ENCODE peak calls at places on chromosome 4, in four cellular contexts. L is hepatocyte, N is Peyer's patch, J is dorsolateral prefrontal cortex. W is an unnamed sample.

GRCh38 chr4:58935336-58935735 is 1825.2 kb upstream of the IGFBP7 start:
- DNase-seq in L (no peak), N (no peak), J (no peak), W (no peak)

GRCh38 chr4:78776729-78777555 is 792 bp downstream of the BMP2K start:
- DNase-seq in L (peak; percentile 60), N (peak; percentile 60), J (no peak), W (peak; percentile 18)

GRCh38 chr4:6535329-6535692 is 39.7 kb upstream of the MAN2B2 start:
- DNase-seq in L (no peak), N (no peak), J (no peak), W (no peak)

GRCh38 chr4:38132140-38132673 is 172.0 kb downstream of the PTTG2 start:
- DNase-seq in L (peak; percentile 83), N (peak; percentile 44), J (no peak), W (no peak)

GRCh38 chr4:68297137-68297536 is 51.6 kb upstream of the TMPRSS11B start:
- DNase-seq in L (no peak), N (no peak), J (no peak), W (no peak)

GRCh38 chr4:53932784-53933183 is 131.6 kb downstream of the CHIC2 start:
- DNase-seq in L (no peak), N (no peak), J (no peak), W (no peak)

GRCh38 chr4:173494013-173494970 is 35.7 kb downstream of the HAND2 start:
- DNase-seq in L (peak; percentile 83), N (peak; percentile 55), J (peak; percentile 72), W (no peak)

GRCh38 chr4:82360298-82361177 is 13.3 kb downstream of the HNRNPD start:
- DNase-seq in L (peak; percentile 20), N (no peak), J (no peak), W (no peak)

GRCh38 chr4:16123356-16124084 is 39.7 kb upstream of the PROM1 start:
- DNase-seq in L (no peak), N (no peak), J (no peak), W (no peak)

GRCh38 chr4:105145059-105145912 is 1.4 kb upstream of the TET2 start:
- DNase-seq in L (peak; percentile 7), N (no peak), J (no peak), W (no peak)

GRCh38 chr4:68182382-68182820 is 52.7 kb upstream of the TMPRSS11F start:
- DNase-seq in L (no peak), N (no peak), J (no peak), W (no peak)

GRCh38 chr4:86117781-86118302 is 242.0 kb downstream of the MAPK10 start:
- DNase-seq in L (peak; percentile 7), N (no peak), J (no peak), W (no peak)

GRCh38 chr4:53055716-53056413 is 193.7 kb downstream of the RASL11B start:
- DNase-seq in L (no peak), N (no peak), J (no peak), W (no peak)

GRCh38 chr4:102250341-102250740 is 94.9 kb downstream of the SLC39A8 start:
- DNase-seq in L (no peak), N (no peak), J (no peak), W (no peak)

GRCh38 chr4:124060261-124060918 is 652.1 kb downstream of the ANKRD50 start:
- DNase-seq in L (peak; percentile 8), N (no peak), J (no peak), W (no peak)

GRCh38 chr4:124806403-124806802 is 93.9 kb upstream of the ANKRD50 start:
- DNase-seq in L (no peak), N (no peak), J (no peak), W (no peak)

GRCh38 chr4:61918507-61919462 is 718.7 kb downstream of the ADGRL3 start:
- DNase-seq in L (no peak), N (no peak), J (no peak), W (no peak)

GRCh38 chr4:61923179-61923578 is 723.1 kb downstream of the ADGRL3 start:
- DNase-seq in L (no peak), N (no peak), J (no peak), W (no peak)

GRCh38 chr4:61924131-61924530 is 724.0 kb downstream of the ADGRL3 start:
- DNase-seq in L (no peak), N (no peak), J (no peak), W (no peak)

GRCh38 chr4:61921890-61922289 is 721.8 kb downstream of the ADGRL3 start:
- DNase-seq in L (no peak), N (no peak), J (no peak), W (no peak)

GRCh38 chr4:61922766-61923165 is 722.6 kb downstream of the ADGRL3 start:
- DNase-seq in L (peak; percentile 22), N (no peak), J (no peak), W (no peak)
- H3K27ac ChIP-seq in L (no peak overlapping the region), N (no peak overlapping the region), J (no peak overlapping the region), W (no peak overlapping the region)

GRCh38 chr4:140100771-140101170 is 53.2 kb downstream of the MAML3 start:
- DNase-seq in L (no peak), N (no peak), J (no peak), W (no peak)

GRCh38 chr4:140106277-140106842 is 47.6 kb downstream of the MAML3 start:
- DNase-seq in L (no peak), N (no peak), J (no peak), W (no peak)

GRCh38 chr4:140102406-140102805 is 51.6 kb downstream of the MAML3 start:
- DNase-seq in L (no peak), N (no peak), J (no peak), W (no peak)

GRCh38 chr4:140105436-140105835 is 48.5 kb downstream of the MAML3 start:
- DNase-seq in L (no peak), N (no peak), J (no peak), W (no peak)

GRCh38 chr4:140103676-140104075 is 50.3 kb downstream of the MAML3 start:
- DNase-seq in L (no peak), N (no peak), J (no peak), W (no peak)
- H3K27ac ChIP-seq in L (no peak overlapping the region), N (no peak overlapping the region), J (no peak overlapping the region), W (no peak overlapping the region)

DNA sequence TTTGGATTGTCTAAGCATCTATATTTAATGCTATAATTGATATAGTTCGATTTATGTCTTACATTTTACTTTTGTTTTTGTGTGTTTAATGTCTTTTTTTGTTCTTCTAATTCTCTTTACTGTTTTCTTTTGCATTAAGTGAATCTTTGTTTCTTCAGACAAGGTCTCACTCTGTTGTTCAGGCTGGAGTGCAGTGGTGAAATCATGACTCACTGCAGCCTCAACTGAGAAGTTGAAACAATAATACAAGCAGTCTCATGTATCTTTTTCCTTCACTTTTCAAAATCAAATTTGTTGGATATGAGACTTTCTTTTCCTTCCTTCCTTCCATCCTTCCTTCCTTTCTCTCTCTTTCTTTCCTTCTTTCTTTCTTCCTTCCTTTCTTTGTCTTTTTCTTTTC is 1401.6 kb downstream of the ADGRL3 start:
- DNase-seq in L (no peak), N (no peak), J (no peak), W (no peak)
- H3K27ac ChIP-seq in L (no peak overlapping the region), N (no peak overlapping the region), J (no peak overlapping the region), W (no peak overlapping the region)

DNA sequence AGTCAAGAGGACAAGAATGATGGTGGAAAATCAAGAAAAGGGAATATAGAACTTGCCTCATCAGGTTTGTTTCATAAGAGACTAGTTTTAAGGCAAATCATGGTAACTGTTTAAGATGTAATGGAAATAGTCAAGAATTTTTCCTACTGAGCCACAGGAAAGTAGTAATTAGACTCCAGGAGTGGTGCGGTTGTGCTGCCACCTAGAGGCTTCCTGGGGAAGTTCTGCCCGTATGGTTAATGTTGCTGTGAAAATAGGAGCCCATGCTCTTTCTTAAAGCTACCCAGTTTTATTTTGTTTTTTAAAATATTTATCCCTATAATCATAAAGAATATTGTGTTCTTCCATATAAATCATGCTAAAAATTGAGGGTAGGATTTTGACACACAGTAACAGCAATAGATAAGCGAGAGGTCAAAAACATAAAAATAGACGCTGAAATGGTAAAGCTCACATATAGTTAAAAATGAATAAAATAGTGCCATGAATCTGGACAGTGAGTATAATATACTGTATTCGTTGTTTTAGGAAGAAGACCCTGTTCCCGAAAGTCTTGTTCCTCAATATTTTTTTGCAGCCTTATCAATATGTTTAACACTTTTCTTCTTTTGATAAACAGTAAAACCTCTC is 87.0 kb downstream of the PHOX2B start:
- DNase-seq in L (peak; percentile 73), N (no peak), J (peak; percentile 73), W (peak; percentile 27)
- H3K27ac ChIP-seq in L (no peak overlapping the region), N (no peak overlapping the region), J (no peak overlapping the region), W (no peak overlapping the region)

GRCh38 chr4:10605056-10605455 is 79.5 kb downstream of the CLNK start:
- DNase-seq in L (no peak), N (no peak), J (no peak), W (no peak)

GRCh38 chr4:10605746-10606482 is 78.7 kb downstream of the CLNK start:
- DNase-seq in L (no peak), N (no peak), J (no peak), W (no peak)

GRCh38 chr4:10608501-10609219 is 75.9 kb downstream of the CLNK start:
- DNase-seq in L (no peak), N (no peak), J (no peak), W (no peak)

GRCh38 chr4:10607206-10607605 is 77.4 kb downstream of the CLNK start:
- DNase-seq in L (no peak), N (no peak), J (no peak), W (no peak)

GRCh38 chr4:10606483-10607155 is 77.9 kb downstream of the CLNK start:
- DNase-seq in L (no peak), N (no peak), J (no peak), W (no peak)
- H3K27ac ChIP-seq in L (no peak overlapping the region), N (no peak overlapping the region), J (no peak overlapping the region), W (no peak overlapping the region)

GRCh38 chr4:137529432-137529831 is 2.9 kb downstream of the PCDH18 start:
- DNase-seq in L (no peak), N (no peak), J (no peak), W (no peak)
- H3K27ac ChIP-seq in L (peak overlapping the region; percentile 85), N (peak overlapping the region; percentile 84), J (no peak overlapping the region), W (no peak overlapping the region)

GRCh38 chr4:8422786-8423185 is 17.7 kb downstream of the ACOX3 start:
- DNase-seq in L (no peak), N (no peak), J (no peak), W (no peak)
- H3K27ac ChIP-seq in L (no peak overlapping the region), N (no peak overlapping the region), J (no peak overlapping the region), W (no peak overlapping the region)

DNA sequence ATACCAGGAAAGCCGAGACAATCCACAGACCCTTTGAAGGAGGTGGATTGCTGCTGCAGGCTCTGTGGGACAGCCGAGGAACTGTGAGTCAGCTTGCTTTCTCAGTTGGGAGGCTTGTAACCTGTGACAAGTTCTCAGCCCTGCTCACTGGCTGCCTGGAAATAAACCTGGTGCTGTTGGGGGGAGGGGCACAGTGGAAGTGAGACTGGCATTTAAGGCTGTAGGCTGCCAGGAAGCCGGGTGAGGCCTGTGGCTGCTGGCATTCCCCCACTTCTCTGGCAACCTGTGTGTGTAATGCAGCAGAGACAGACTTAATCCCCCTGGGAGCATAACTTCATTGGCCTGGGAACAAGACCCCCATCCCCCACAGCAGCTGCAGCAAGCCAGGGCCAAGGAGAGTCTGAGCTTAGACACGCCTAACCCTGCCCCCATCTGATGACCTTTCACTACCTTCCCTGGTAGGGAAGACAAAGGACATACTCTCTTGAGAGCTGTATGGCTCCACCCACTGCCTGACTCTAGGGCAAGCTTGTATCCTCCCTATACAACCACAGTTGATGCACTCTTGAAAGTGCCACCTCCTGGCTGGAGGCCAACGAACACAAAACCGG is 64.1 kb downstream of the ALPK1 start:
- DNase-seq in L (no peak), N (no peak), J (no peak), W (no peak)
- H3K27ac ChIP-seq in L (no peak overlapping the region), N (no peak overlapping the region), J (no peak overlapping the region), W (no peak overlapping the region)

W was measured in caudate nucleus.